ENCODE peak calls at places on chromosomes 13 and 19, in nine cellular contexts. One of them, this sample, is unnamed.

GRCh38 chr19:47274891-47275865 is 493 bp downstream of the INAFM1 start:
- DNase-seq in adrenal gland: peak; percentile 60
- DNase-seq in EL: no peak
- DNase-seq in ecto neural progenitor cell: no peak
- DNase-seq in H1: peak; percentile 77
- DNase-seq in RWPE2: peak; percentile 58
- DNase-seq in fibroblast of lung: no peak
- DNase-seq in left ventricle myocardium inferior: peak; percentile 22
- DNase-seq in iris pigment epithelial cell: peak; percentile 32
- DNase-seq in this sample: no peak

GRCh38 chr13:67140006-67140405 is 90.1 kb downstream of the PCDH9 start:
- DNase-seq in adrenal gland: no peak
- DNase-seq in EL: no peak
- DNase-seq in ecto neural progenitor cell: no peak
- DNase-seq in H1: no peak
- DNase-seq in RWPE2: no peak
- DNase-seq in fibroblast of lung: no peak
- DNase-seq in left ventricle myocardium inferior: no peak
- DNase-seq in iris pigment epithelial cell: no peak
- DNase-seq in this sample: no peak

GRCh38 chr13:98025480-98026025 is 72.1 kb downstream of the IPO5 start:
- DNase-seq in adrenal gland: no peak
- DNase-seq in EL: no peak
- DNase-seq in ecto neural progenitor cell: no peak
- DNase-seq in H1: no peak
- DNase-seq in RWPE2: no peak
- DNase-seq in fibroblast of lung: peak; percentile 76
- DNase-seq in left ventricle myocardium inferior: no peak
- DNase-seq in iris pigment epithelial cell: no peak
- DNase-seq in this sample: no peak

GRCh38 chr19:50303558-50303957 is 25.6 kb downstream of the KCNC3 start:
- DNase-seq in adrenal gland: no peak
- DNase-seq in EL: no peak
- DNase-seq in ecto neural progenitor cell: no peak
- DNase-seq in H1: no peak
- DNase-seq in RWPE2: no peak
- DNase-seq in fibroblast of lung: no peak
- DNase-seq in left ventricle myocardium inferior: no peak
- DNase-seq in iris pigment epithelial cell: no peak
- DNase-seq in this sample: no peak

GRCh38 chr19:4014541-4015491 is 7.3 kb downstream of the PIAS4 start:
- DNase-seq in adrenal gland: peak; percentile 64
- DNase-seq in EL: no peak
- DNase-seq in ecto neural progenitor cell: peak; percentile 45
- DNase-seq in H1: peak; percentile 87
- DNase-seq in RWPE2: no peak
- DNase-seq in fibroblast of lung: no peak
- DNase-seq in left ventricle myocardium inferior: peak; percentile 64
- DNase-seq in iris pigment epithelial cell: no peak
- DNase-seq in this sample: peak; percentile 16

GRCh38 chr19:14614099-14614412 is 31.2 kb downstream of the CLEC17A start:
- DNase-seq in adrenal gland: no peak
- DNase-seq in EL: no peak
- DNase-seq in ecto neural progenitor cell: no peak
- DNase-seq in H1: no peak
- DNase-seq in RWPE2: no peak
- DNase-seq in fibroblast of lung: no peak
- DNase-seq in left ventricle myocardium inferior: no peak
- DNase-seq in iris pigment epithelial cell: no peak
- DNase-seq in this sample: no peak

GRCh38 chr19:7083076-7083956 is 13.8 kb downstream of the ZNF557 start:
- DNase-seq in adrenal gland: no peak
- DNase-seq in EL: no peak
- DNase-seq in ecto neural progenitor cell: no peak
- DNase-seq in H1: no peak
- DNase-seq in RWPE2: no peak
- DNase-seq in fibroblast of lung: peak; percentile 64
- DNase-seq in left ventricle myocardium inferior: no peak
- DNase-seq in iris pigment epithelial cell: peak; percentile 38
- DNase-seq in this sample: no peak

GRCh38 chr13:109155301-109155761 is 525.9 kb downstream of the MYO16 start:
- DNase-seq in adrenal gland: no peak
- DNase-seq in EL: peak; percentile 84
- DNase-seq in ecto neural progenitor cell: no peak
- DNase-seq in H1: no peak
- DNase-seq in RWPE2: peak; percentile 89
- DNase-seq in fibroblast of lung: peak; percentile 93
- DNase-seq in left ventricle myocardium inferior: no peak
- DNase-seq in iris pigment epithelial cell: peak; percentile 90
- DNase-seq in this sample: no peak

GRCh38 chr19:29690842-29691241 is 24.2 kb downstream of the C19orf12 start:
- DNase-seq in adrenal gland: no peak
- DNase-seq in EL: peak; percentile 66
- DNase-seq in ecto neural progenitor cell: no peak
- DNase-seq in H1: peak; percentile 58
- DNase-seq in RWPE2: no peak
- DNase-seq in fibroblast of lung: peak; percentile 66
- DNase-seq in left ventricle myocardium inferior: no peak
- DNase-seq in iris pigment epithelial cell: peak; percentile 49
- DNase-seq in this sample: no peak

GRCh38 chr19:3543150-3544053 is 4.4 kb downstream of the TEKTIP1 start:
- DNase-seq in adrenal gland: peak; percentile 34
- DNase-seq in EL: no peak
- DNase-seq in ecto neural progenitor cell: no peak
- DNase-seq in H1: no peak
- DNase-seq in RWPE2: no peak
- DNase-seq in fibroblast of lung: no peak
- DNase-seq in left ventricle myocardium inferior: no peak
- DNase-seq in iris pigment epithelial cell: no peak
- DNase-seq in this sample: no peak

GRCh38 chr13:51768976-51769375 is 35.0 kb downstream of the DHRS12 start:
- DNase-seq in adrenal gland: no peak
- DNase-seq in EL: no peak
- DNase-seq in ecto neural progenitor cell: no peak
- DNase-seq in H1: no peak
- DNase-seq in RWPE2: no peak
- DNase-seq in fibroblast of lung: no peak
- DNase-seq in left ventricle myocardium inferior: no peak
- DNase-seq in iris pigment epithelial cell: no peak
- DNase-seq in this sample: no peak

GRCh38 chr19:34193876-34194275 is 21.6 kb downstream of the LSM14A start:
- DNase-seq in adrenal gland: no peak
- DNase-seq in EL: no peak
- DNase-seq in ecto neural progenitor cell: no peak
- DNase-seq in H1: no peak
- DNase-seq in RWPE2: no peak
- DNase-seq in fibroblast of lung: no peak
- DNase-seq in left ventricle myocardium inferior: no peak
- DNase-seq in iris pigment epithelial cell: peak; percentile 45
- DNase-seq in this sample: no peak

GRCh38 chr19:18501832-18502231 is 20.0 kb downstream of the ELL start:
- DNase-seq in adrenal gland: no peak
- DNase-seq in EL: no peak
- DNase-seq in ecto neural progenitor cell: no peak
- DNase-seq in H1: no peak
- DNase-seq in RWPE2: no peak
- DNase-seq in fibroblast of lung: no peak
- DNase-seq in left ventricle myocardium inferior: peak; percentile 67
- DNase-seq in iris pigment epithelial cell: no peak
- DNase-seq in this sample: no peak

GRCh38 chr13:112859817-112860190 is 109.2 kb upstream of the MCF2L start:
- DNase-seq in adrenal gland: peak; percentile 69
- DNase-seq in EL: peak; percentile 42
- DNase-seq in ecto neural progenitor cell: no peak
- DNase-seq in H1: no peak
- DNase-seq in RWPE2: no peak
- DNase-seq in fibroblast of lung: peak; percentile 69
- DNase-seq in left ventricle myocardium inferior: no peak
- DNase-seq in iris pigment epithelial cell: peak; percentile 67
- DNase-seq in this sample: no peak

GRCh38 chr13:104525467-104525866 is 1459.2 kb upstream of the SLC10A2 start:
- DNase-seq in adrenal gland: no peak
- DNase-seq in EL: no peak
- DNase-seq in ecto neural progenitor cell: no peak
- DNase-seq in H1: no peak
- DNase-seq in RWPE2: no peak
- DNase-seq in fibroblast of lung: no peak
- DNase-seq in left ventricle myocardium inferior: no peak
- DNase-seq in iris pigment epithelial cell: no peak
- DNase-seq in this sample: no peak

GRCh38 chr19:44905437-44906160 is at the start of gene APOE:
- DNase-seq in adrenal gland: peak; percentile 77
- DNase-seq in EL: peak; percentile 29
- DNase-seq in ecto neural progenitor cell: peak; percentile 69
- DNase-seq in H1: peak; percentile 86
- DNase-seq in RWPE2: no peak
- DNase-seq in fibroblast of lung: peak; percentile 47
- DNase-seq in left ventricle myocardium inferior: no peak
- DNase-seq in iris pigment epithelial cell: no peak
- DNase-seq in this sample: peak; percentile 75

This sample was measured in hepatocyte.